ENCODE peak calls at places on chromosomes 3 and 15, in five cellular contexts. J, M, F, W and Q are unnamed samples.

GRCh38 chr3:12508316-12508715 is 24.0 kb downstream of the TSEN2 start:
- DNase-seq in J (no peak), M (no peak), F (no peak), W (no peak), Q (no peak)

GRCh38 chr3:107942244-107942643 is 148.6 kb downstream of the CD47 start:
- DNase-seq in J (no peak), M (no peak), F (no peak), W (no peak), Q (no peak)

GRCh38 chr3:42653560-42654330 is at the start of gene ZBTB47:
- DNase-seq in J (peak; percentile 58), M (no peak), F (no peak), W (no peak), Q (no peak)

GRCh38 chr15:65370885-65371284 is 6.9 kb downstream of the IGDCC3 start:
- DNase-seq in J (no peak), M (no peak), F (no peak), W (no peak), Q (no peak)

GRCh38 chr15:82624008-82624407 is 23.2 kb downstream of the CPEB1 start:
- DNase-seq in J (no peak), M (no peak), F (no peak), W (no peak), Q (no peak)

GRCh38 chr3:88141458-88142083 is 8.2 kb upstream of the C3orf38 start:
- DNase-seq in J (no peak), M (no peak), F (no peak), W (no peak), Q (no peak)

GRCh38 chr3:42092006-42092405 is 849 bp downstream of the TRAK1 start:
- DNase-seq in J (no peak), M (no peak), F (no peak), W (no peak), Q (no peak)

GRCh38 chr15:36755341-36755740 is 175.9 kb downstream of the CDIN1 start:
- DNase-seq in J (no peak), M (no peak), F (no peak), W (no peak), Q (no peak)

GRCh38 chr3:89679686-89680085 is 572.3 kb downstream of the EPHA3 start:
- DNase-seq in J (no peak), M (no peak), F (no peak), W (no peak), Q (no peak)

GRCh38 chr3:123781571-123782275 is 102.4 kb downstream of the MYLK start:
- DNase-seq in J (no peak), M (no peak), F (no peak), W (no peak), Q (no peak)

GRCh38 chr15:73633991-73634495 is 854 bp upstream of the NPTN start:
- DNase-seq in J (no peak), M (peak; percentile 85), F (no peak), W (peak; percentile 53), Q (no peak)

GRCh38 chr3:141305436-141305835 is 62.9 kb upstream of the ZBTB38 start:
- DNase-seq in J (no peak), M (no peak), F (no peak), W (peak; percentile 24), Q (no peak)

GRCh38 chr3:14319654-14320182 is 82.7 kb upstream of the SLC6A6 start:
- DNase-seq in J (peak; percentile 69), M (peak; percentile 77), F (peak; percentile 91), W (peak; percentile 80), Q (peak; percentile 61)

GRCh38 chr3:11288786-11289637 is 16.8 kb downstream of the ATG7 start:
- DNase-seq in J (no peak), M (peak; percentile 18), F (peak; percentile 32), W (peak; percentile 23), Q (no peak)

GRCh38 chr3:14457999-14458398 is 55.6 kb downstream of the SLC6A6 start:
- DNase-seq in J (peak; percentile 74), M (no peak), F (peak; percentile 52), W (no peak), Q (peak; percentile 50)

GRCh38 chr3:100103558-100104441 is 10.5 kb downstream of the FILIP1L start:
- DNase-seq in J (no peak), M (no peak), F (no peak), W (peak; percentile 20), Q (no peak)

GRCh38 chr15:74835312-74835823 is 7.6 kb downstream of the ULK3 start:
- DNase-seq in J (peak; percentile 98), M (peak; percentile 69), F (peak; percentile 84), W (peak; percentile 70), Q (peak; percentile 87)

GRCh38 chr3:49896345-49896744 is 7.3 kb downstream of the MST1R start:
- DNase-seq in J (no peak), M (no peak), F (no peak), W (no peak), Q (no peak)

GRCh38 chr15:63157066-63157890 is at the start of gene RPS27L:
- DNase-seq in J (peak; percentile 91), M (peak; percentile 78), F (peak; percentile 84), W (peak; percentile 88), Q (peak; percentile 95)

GRCh38 chr15:73573572-73573971 is 59.6 kb downstream of the NPTN start:
- DNase-seq in J (no peak), M (no peak), F (no peak), W (no peak), Q (no peak)

GRCh38 chr3:114235431-114235830 is 1.9 kb downstream of the ZNF80 start:
- DNase-seq in J (no peak), M (no peak), F (no peak), W (no peak), Q (no peak)

GRCh38 chr3:104887069-104887468 is 479.6 kb upstream of the ALCAM start:
- DNase-seq in J (no peak), M (no peak), F (no peak), W (no peak), Q (no peak)

GRCh38 chr15:101578443-101578894 is 73.7 kb downstream of the TM2D3 start:
- DNase-seq in J (peak; percentile 58), M (peak; percentile 44), F (peak; percentile 24), W (peak; percentile 50), Q (peak; percentile 61)

GRCh38 chr15:98017150-98017964 is 56.9 kb downstream of the ARRDC4 start:
- DNase-seq in J (no peak), M (no peak), F (no peak), W (no peak), Q (no peak)
- TF ChIP-seq JUND in J (no peak), M (no peak), F (no peak), W (no peak), Q (no peak)

DNA sequence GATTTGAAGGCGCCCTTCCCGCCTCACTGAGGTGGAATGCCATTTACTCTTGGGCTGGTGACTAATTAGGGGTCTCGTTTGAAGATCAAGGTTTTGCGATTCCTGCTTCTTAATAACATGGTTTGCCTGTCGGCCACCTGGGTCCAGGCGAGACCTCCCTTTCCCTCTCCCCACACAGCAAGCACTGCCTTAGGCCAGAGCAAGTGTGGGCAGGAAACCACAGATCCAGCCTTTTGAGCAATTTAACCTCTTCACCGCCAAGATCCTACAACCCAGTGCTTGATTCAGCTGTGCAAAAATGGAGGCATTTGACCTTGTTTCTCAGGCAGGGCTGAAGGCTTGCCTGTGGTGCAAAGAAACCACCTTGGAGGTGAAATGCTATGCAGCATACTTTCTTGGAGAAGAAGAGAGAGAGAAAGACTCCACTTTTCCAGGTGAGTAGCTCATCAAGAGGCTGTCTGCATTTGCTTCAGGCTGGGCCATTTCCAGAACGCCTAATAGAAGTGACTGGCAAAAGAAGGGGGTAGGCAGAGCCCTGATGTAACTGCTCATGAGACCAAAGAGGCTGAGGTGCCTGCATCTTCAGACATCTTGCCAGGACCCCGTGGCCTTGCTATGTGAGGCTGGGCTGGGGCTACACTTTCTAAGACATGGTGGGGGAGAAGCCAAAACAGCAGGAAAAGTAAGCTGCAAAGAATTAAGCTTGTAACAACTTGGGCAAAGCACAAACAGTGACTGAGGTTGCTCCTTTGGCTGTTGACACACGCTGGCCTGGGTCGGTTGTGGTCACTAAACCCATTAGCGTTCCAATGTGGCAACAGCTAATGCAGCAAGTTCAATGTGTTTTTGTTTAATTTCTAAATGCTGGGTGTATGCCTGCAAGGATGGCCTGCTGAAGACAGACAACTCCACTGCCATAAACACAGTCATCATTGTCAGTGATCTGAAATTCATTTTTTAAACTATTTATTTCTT is 34.3 kb upstream of the WNT5A start:
- DNase-seq in J (no peak), M (no peak), F (no peak), W (no peak), Q (no peak)
- H3K4me1 ChIP-seq in J (peaks cover 18% of the 10 kb centered on the region), M (no peaks in the 10 kb centered on the region), F (no peaks in the 10 kb centered on the region), W (peaks cover 7% of the 10 kb centered on the region), Q (peaks cover 3% of the 10 kb centered on the region)

GRCh38 chr3:149673393-149673792 is 15.6 kb upstream of the WWTR1 start:
- DNase-seq in J (no peak), M (no peak), F (no peak), W (no peak), Q (no peak)

DNA sequence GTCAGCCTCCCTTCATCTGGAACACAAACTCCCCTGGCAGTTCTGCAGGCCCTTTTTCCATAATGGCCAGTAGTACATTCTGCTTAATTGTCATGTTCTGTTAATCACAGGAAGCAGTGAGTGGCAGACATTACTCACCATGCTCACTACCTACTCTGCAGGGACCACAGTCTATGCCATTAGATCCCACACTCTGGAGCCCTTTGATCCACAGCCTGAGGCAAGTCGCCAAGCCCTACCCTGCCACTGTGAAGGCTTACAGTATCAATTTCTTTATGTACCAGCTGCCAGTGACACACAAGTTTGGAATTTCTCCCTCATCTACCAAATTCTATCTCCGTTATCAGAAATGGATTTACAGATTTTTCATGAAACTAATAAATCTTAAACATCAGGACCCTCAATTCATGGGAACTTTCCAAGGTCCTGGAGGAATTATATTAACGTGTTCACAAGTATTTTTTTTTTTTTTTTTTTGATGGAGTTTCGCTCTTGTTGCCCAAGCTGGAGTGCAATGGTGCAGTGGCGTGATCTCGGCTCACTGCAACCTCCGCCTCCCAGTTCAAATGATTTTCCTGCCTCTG is 20.6 kb upstream of the WWTR1 start:
- DNase-seq in J (no peak), M (peak; percentile 86), F (no peak), W (no peak), Q (no peak)
- TF ChIP-seq JUND in J (no peak), M (peak; percentile 74), F (no peak), W (no peak), Q (no peak)

GRCh38 chr3:138188013-138188352 is 882 bp downstream of the ARMC8 start:
- DNase-seq in J (no peak), M (no peak), F (peak; percentile 12), W (no peak), Q (no peak)

GRCh38 chr3:138186803-138187295 is 252 bp upstream of the ARMC8 start:
- DNase-seq in J (no peak), M (no peak), F (peak; percentile 90), W (no peak), Q (peak; percentile 97)

GRCh38 chr3:138184994-138185393 is 2.1 kb upstream of the ARMC8 start:
- DNase-seq in J (no peak), M (peak; percentile 22), F (no peak), W (no peak), Q (no peak)

GRCh38 chr3:138186216-138186615 is 885 bp upstream of the ARMC8 start:
- DNase-seq in J (no peak), M (peak; percentile 21), F (no peak), W (no peak), Q (no peak)

DNA sequence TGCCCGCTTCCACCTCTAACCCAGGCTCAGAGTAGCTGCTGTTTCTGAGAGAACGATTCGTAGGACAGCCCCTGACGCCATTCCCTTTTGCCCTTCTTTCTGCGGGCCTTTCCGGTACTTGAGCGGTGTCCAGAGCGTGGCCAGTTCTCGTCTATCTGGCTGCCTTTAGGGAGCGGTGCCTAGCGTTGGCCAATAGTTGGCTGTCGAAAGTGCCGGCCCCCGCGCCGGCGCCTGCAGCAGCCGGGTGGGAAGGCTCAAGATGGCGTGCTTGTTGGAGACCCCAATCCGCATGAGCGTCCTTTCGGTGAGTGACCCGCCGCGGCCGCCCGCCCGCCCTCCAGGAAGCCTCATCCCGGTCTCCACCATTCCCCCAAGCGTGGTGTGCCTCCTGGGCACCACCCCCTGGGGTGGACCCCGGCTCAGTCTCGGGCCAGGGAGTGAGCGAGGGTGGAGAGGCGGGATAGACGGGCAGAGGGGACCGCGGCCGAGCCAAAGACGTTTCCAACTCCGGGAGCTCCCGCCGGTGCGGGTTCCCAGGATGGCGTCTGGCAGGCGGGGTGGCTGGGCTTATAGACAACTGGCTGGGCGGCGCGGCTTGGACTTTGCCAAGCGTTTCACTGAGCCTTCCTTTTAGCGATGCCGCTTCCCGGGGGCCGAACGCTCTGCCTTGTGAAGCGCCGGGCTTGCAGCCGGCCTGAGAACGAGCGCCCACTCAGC is at the start of gene ARMC8:
- DNase-seq in J (peak; percentile 90), M (peak; percentile 73), F (peak; percentile 62), W (peak; percentile 77), Q (peak; percentile 85)
- H3K4me1 ChIP-seq in J (no peaks in the 10 kb centered on the region), M (peaks cover 9% of the 10 kb centered on the region), F (peaks cover 14% of the 10 kb centered on the region), W (peaks cover 53% of the 10 kb centered on the region), Q (peaks cover 7% of the 10 kb centered on the region)